ENCODE peak calls at places on chromosomes 6 and 20, in six cellular contexts. X, O, S, H, M and E are unnamed samples.

GRCh38 chr20:51860015-51860882 is 57.9 kb upstream of the SALL4 start:
- DNase-seq in X (no peak), O (no peak), H (no peak), M (no peak), S (peak), E (peak)

GRCh38 chr20:33883164-33883563 is 72.0 kb downstream of the CHMP4B start:
- DNase-seq in O (no peak), S (no peak), M (no peak), X (no peak), H (no peak), E (no peak)

GRCh38 chr6:123888779-123889513 is 85.3 kb downstream of the NKAIN2 start:
- DNase-seq in X (no peak), H (no peak), M (no peak), O (no peak), S (no peak), E (no peak)

GRCh38 chr6:18444176-18444575 is 57.0 kb downstream of the RNF144B start:
- DNase-seq in O (no peak), X (no peak), S (no peak), M (no peak), H (no peak), E (no peak)

GRCh38 chr6:5435449-5435848 is 174.1 kb downstream of the FARS2 start:
- DNase-seq in O (no peak), M (no peak), H (no peak), X (no peak), S (no peak), E (no peak)

GRCh38 chr6:160439751-160440150 is 91.6 kb downstream of the SLC22A3 start:
- DNase-seq in M (no peak), X (no peak), S (no peak), H (no peak), O (no peak), E (no peak)

GRCh38 chr6:33277663-33278391 is 904 bp downstream of the B3GALT4 start:
- DNase-seq in H (peak), M (peak), X (no peak), O (no peak), S (no peak), E (no peak)

GRCh38 chr20:52190437-52191131 is 995 bp downstream of the ZFP64 start:
- DNase-seq in M (peak), X (peak), O (peak), S (peak), H (no peak), E (no peak)

GRCh38 chr6:82589509-82590206 is 226.0 kb downstream of the TPBG start:
- DNase-seq in H (no peak), X (no peak), O (peak), M (no peak), S (no peak), E (no peak)

GRCh38 chr6:25927721-25928359 is 2.7 kb downstream of the SLC17A2 start:
- DNase-seq in S (no peak), O (no peak), X (peak), M (no peak), H (no peak), E (no peak)

GRCh38 chr20:55014766-55015165 is 539.4 kb downstream of the DOK5 start:
- DNase-seq in M (no peak), S (no peak), X (no peak), O (no peak), H (no peak), E (no peak)

GRCh38 chr6:90701146-90701781 is 114.4 kb upstream of the MAP3K7 start:
- DNase-seq in O (no peak), H (no peak), M (no peak), S (no peak), X (no peak), E (no peak)

GRCh38 chr20:51019598-51020592 is 3.0 kb downstream of the KCNG1 start:
- DNase-seq in M (no peak), O (no peak), H (no peak), S (no peak), X (no peak), E (no peak)

GRCh38 chr6:167034056-167034455 is 34.9 kb downstream of the CEP43 start:
- DNase-seq in S (no peak), H (no peak), X (no peak), O (no peak), M (no peak), E (no peak)

GRCh38 chr6:36296240-36296639 is 26.4 kb downstream of the PNPLA1 start:
- DNase-seq in M (no peak), H (no peak), X (no peak), S (no peak), O (no peak), E (no peak)

GRCh38 chr6:87907521-87907920 is 140.1 kb upstream of the SPACA1 start:
- DNase-seq in X (no peak), S (no peak), O (no peak), M (no peak), H (no peak), E (no peak)

GRCh38 chr20:4740774-4741431 is 19.2 kb downstream of the PRND start:
- DNase-seq in M (no peak), S (peak), H (no peak), O (peak), X (peak), E (peak)

GRCh38 chr20:4099905-4100675 is 84.7 kb upstream of the RNF24 start:
- DNase-seq in O (no peak), S (no peak), X (no peak), H (no peak), M (no peak), E (no peak)

GRCh38 chr6:23339268-23339667 is 769.9 kb downstream of the HDGFL1 start:
- DNase-seq in M (no peak), H (no peak), O (no peak), S (no peak), X (no peak), E (no peak)

GRCh38 chr6:142048593-142048980 is 84.1 kb upstream of the GJE1 start:
- DNase-seq in S (no peak), X (no peak), O (no peak), M (no peak), H (no peak), E (no peak)

GRCh38 chr6:26571592-26572296 is 25.0 kb upstream of the ABT1 start:
- DNase-seq in S (peak), O (no peak), X (peak), H (no peak), M (peak), E (peak)

GRCh38 chr6:15946701-15947390 is 182.0 kb upstream of the MYLIP start:
- DNase-seq in H (no peak), O (no peak), X (no peak), M (no peak), S (no peak), E (no peak)

GRCh38 chr6:46490425-46491200 is 636 bp downstream of the RCAN2 start:
- DNase-seq in S (peak), X (peak), O (no peak), H (peak), M (peak), E (no peak)

GRCh38 chr20:40524071-40524470 is 165.0 kb downstream of the MAFB start:
- DNase-seq in M (no peak), H (no peak), S (no peak), O (no peak), X (no peak), E (no peak)

GRCh38 chr6:108587258-108588059 is 26.7 kb downstream of the FOXO3 start:
- DNase-seq in M (no peak), X (no peak), O (no peak), H (no peak), S (no peak), E (no peak)

GRCh38 chr6:34745277-34746103 is 11.8 kb upstream of the SNRPC start:
- DNase-seq in S (peak), X (peak), O (no peak), M (no peak), H (no peak), E (no peak)

GRCh38 chr6:153588328-153588727 is 450.7 kb upstream of the OPRM1 start:
- DNase-seq in X (no peak), M (no peak), S (no peak), O (no peak), H (no peak), E (no peak)

GRCh38 chr20:49983848-49984408 is 1.1 kb downstream of the SNAI1 start:
- DNase-seq in S (no peak), O (no peak), H (no peak), X (no peak), M (peak), E (no peak)

GRCh38 chr6:137363805-137364138 is 130.4 kb downstream of the OLIG3 start:
- DNase-seq in S (no peak), X (no peak), O (no peak), H (no peak), M (no peak), E (no peak)
- H3K27ac ChIP-seq in S (no peak), X (no peak), O (no peak), H (no peak), M (no peak), E (peak)

GRCh38 chr20:37235065-37235464 is 26.5 kb downstream of the GHRH start:
- DNase-seq in H (peak), X (no peak), M (no peak), O (no peak), S (no peak), E (no peak)
- H3K27ac ChIP-seq in H (no peak), X (no peak), M (no peak), O (no peak), S (no peak), E (no peak)

DNA sequence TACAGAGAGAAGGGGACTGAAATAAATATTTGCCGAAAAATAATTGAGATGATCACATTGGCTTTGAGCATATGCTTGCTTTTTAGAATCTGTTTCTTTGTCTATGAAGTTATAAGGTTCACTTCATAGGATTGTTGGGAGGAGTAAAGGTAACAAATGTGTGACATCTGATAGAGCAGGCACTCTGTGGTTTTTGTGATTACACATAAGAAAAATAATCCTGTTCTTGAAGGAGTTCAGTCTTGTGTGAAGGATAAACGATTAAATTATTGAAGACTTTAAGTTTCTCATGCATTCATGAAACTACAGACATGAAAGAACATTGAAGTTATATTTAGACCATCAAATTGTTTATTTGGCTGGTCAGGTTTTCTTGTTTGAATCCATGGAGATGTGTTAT is 45.0 kb downstream of the QKI start:
- DNase-seq in S (no peak), M (no peak), X (no peak), O (no peak), H (no peak), E (no peak)
- H3K27ac ChIP-seq in S (no peak), M (no peak), X (no peak), O (peak), H (no peak), E (no peak)

GRCh38 chr6:110331816-110332215 is 26.3 kb downstream of the METTL24 start:
- DNase-seq in O (no peak), S (no peak), X (no peak), H (no peak), M (no peak), E (no peak)
- H3K27ac ChIP-seq in O (no peak), S (no peak), X (no peak), H (no peak), M (no peak), E (peak)

GRCh38 chr6:128520436-128521301 is at the start of gene PTPRK:
- DNase-seq in S (peak), M (peak), X (peak), O (peak), H (peak), E (no peak)

GRCh38 chr6:128519132-128519930 is 1.1 kb downstream of the PTPRK start:
- DNase-seq in X (peak), O (peak), M (peak), H (peak), S (peak), E (no peak)

GRCh38 chr6:128519931-128520435 is 416 bp downstream of the PTPRK start:
- DNase-seq in S (peak), O (no peak), X (peak), M (no peak), H (peak), E (no peak)

GRCh38 chr6:128518531-128519131 is 1.8 kb downstream of the PTPRK start:
- DNase-seq in S (no peak), M (no peak), X (no peak), H (no peak), O (no peak), E (no peak)

GRCh38 chr6:128521302-128521632 is 868 bp upstream of the PTPRK start:
- DNase-seq in O (no peak), M (no peak), H (no peak), X (no peak), S (no peak), E (no peak)
- H3K27ac ChIP-seq in O (peak), M (peak), H (peak), X (peak), S (peak), E (peak)

GRCh38 chr6:113856571-113857564 is at the start of gene MARCKS:
- DNase-seq in M (peak), X (peak), O (peak), H (peak), S (peak), E (peak)

GRCh38 chr6:113856011-113856551 is 1.1 kb upstream of the MARCKS start:
- DNase-seq in S (peak), O (peak), X (peak), H (no peak), M (peak), E (no peak)

GRCh38 chr6:113858605-113859348 is 1.6 kb downstream of the MARCKS start:
- DNase-seq in O (peak), X (peak), S (peak), H (peak), M (peak), E (peak)

GRCh38 chr6:113858067-113858604 is 991 bp downstream of the MARCKS start:
- DNase-seq in M (peak), S (peak), H (peak), X (peak), O (peak), E (no peak)

DNA sequence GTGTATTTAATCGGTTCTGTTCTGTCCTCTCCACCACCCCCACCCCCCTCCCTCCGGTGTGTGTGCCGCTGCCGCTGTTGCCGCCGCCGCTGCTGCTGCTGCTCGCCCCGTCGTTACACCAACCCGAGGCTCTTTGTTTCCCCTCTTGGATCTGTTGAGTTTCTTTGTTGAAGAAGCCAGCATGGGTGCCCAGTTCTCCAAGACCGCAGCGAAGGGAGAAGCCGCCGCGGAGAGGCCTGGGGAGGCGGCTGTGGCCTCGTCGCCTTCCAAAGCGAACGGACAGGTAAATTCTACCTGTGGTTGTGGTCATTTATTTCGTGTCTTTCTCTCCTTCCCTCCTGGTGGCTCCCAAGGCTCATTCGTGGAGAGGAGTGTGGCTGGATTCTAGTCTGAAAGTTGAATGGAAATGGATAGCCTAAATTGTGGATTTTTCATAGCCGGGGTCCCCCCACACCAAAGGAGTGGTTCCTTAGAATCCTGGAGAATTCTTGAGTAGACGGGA is 471 bp downstream of the MARCKS start:
- DNase-seq in M (peak), O (peak), S (no peak), H (peak), X (peak), E (no peak)
- H3K27ac ChIP-seq in M (peak), O (peak), S (peak), H (peak), X (peak), E (peak)

GRCh38 chr6:27891300-27891913 is 20.8 kb downstream of the OR2B2 start:
- DNase-seq in H (no peak), S (no peak), X (no peak), O (no peak), M (no peak), E (no peak)
- H3K27ac ChIP-seq in H (no peak), S (peak), X (no peak), O (peak), M (no peak), E (peak)

GRCh38 chr20:63940472-63941266 is 15.5 kb downstream of the UCKL1 start:
- DNase-seq in X (no peak), H (peak), O (no peak), S (no peak), M (peak), E (no peak)
- H3K27ac ChIP-seq in X (no peak), H (no peak), O (no peak), S (no peak), M (no peak), E (no peak)

GRCh38 chr6:11763460-11764249 is 14.9 kb downstream of the ADTRP start:
- DNase-seq in M (no peak), X (no peak), H (no peak), S (no peak), O (no peak), E (no peak)
- H3K27ac ChIP-seq in M (no peak), X (peak), H (peak), S (no peak), O (peak), E (no peak)

GRCh38 chr20:10217517-10218410 is 866 bp upstream of the SNAP25 start:
- DNase-seq in H (no peak), M (peak), X (peak), S (no peak), O (peak), E (no peak)

GRCh38 chr20:10219452-10219791 is 792 bp downstream of the SNAP25 start:
- DNase-seq in S (peak), M (peak), H (peak), X (peak), O (peak), E (peak)

GRCh38 chr20:10218536-10219451 is at the start of gene SNAP25:
- DNase-seq in M (peak), H (peak), O (peak), S (no peak), X (peak), E (peak)

GRCh38 chr20:10213526-10213925 is 5.1 kb upstream of the SNAP25 start:
- DNase-seq in H (no peak), O (no peak), S (no peak), X (no peak), M (no peak), E (no peak)

GRCh38 chr20:10216146-10216741 is 2.4 kb upstream of the SNAP25 start:
- DNase-seq in S (no peak), O (no peak), M (no peak), X (no peak), H (no peak), E (no peak)
- H3K27ac ChIP-seq in S (no peak), O (peak), M (no peak), X (no peak), H (no peak), E (no peak)